ENCODE peak calls at places on chromosome X, in five cellular contexts. I, G, B, X and L are unnamed samples.

GRCh38 chrX:119402588-119402987 is 3.5 kb downstream of the SLC25A43 start:
- DNase-seq in G (no peak), X (no peak), I (no peak), B (no peak), L (no peak)

GRCh38 chrX:153349952-153350351 is 16.0 kb downstream of the ZNF275 start:
- DNase-seq in I (no peak), X (no peak), B (no peak), G (no peak), L (no peak)

GRCh38 chrX:154412468-154412867 is 1.1 kb downstream of the TAFAZZIN start:
- DNase-seq in B (no peak), I (no peak), G (peak; percentile 69), X (no peak), L (no peak)

GRCh38 chrX:123475068-123475724 is 257.7 kb downstream of the THOC2 start:
- DNase-seq in B (no peak), X (no peak), G (no peak), I (no peak), L (no peak)

GRCh38 chrX:6279277-6279909 is 50.7 kb upstream of the NLGN4X start:
- DNase-seq in B (no peak), X (no peak), I (no peak), G (no peak), L (no peak)

GRCh38 chrX:152893631-152894610 is 3.9 kb upstream of the ZNF185 start:
- DNase-seq in B (peak; percentile 52), I (no peak), X (no peak), G (no peak), L (no peak)

GRCh38 chrX:123121241-123121640 is 62.8 kb upstream of the GRIA3 start:
- DNase-seq in G (no peak), X (no peak), B (no peak), I (no peak), L (no peak)

GRCh38 chrX:45621356-45622041 is 420.8 kb upstream of the DIPK2B start:
- DNase-seq in G (no peak), I (no peak), X (no peak), B (no peak), L (no peak)

GRCh38 chrX:52574416-52575275 is 57.8 kb upstream of the XAGE1B start:
- DNase-seq in G (peak; percentile 55), B (no peak), X (peak; percentile 46), I (no peak), L (no peak)

GRCh38 chrX:79259073-79259689 is 108.0 kb downstream of the ITM2A start:
- DNase-seq in X (no peak), I (no peak), B (no peak), G (peak; percentile 58), L (no peak)

GRCh38 chrX:136215559-136215958 is 35.6 kb downstream of the MAP7D3 start:
- DNase-seq in X (no peak), G (no peak), B (no peak), I (no peak), L (no peak)

GRCh38 chrX:68685722-68686683 is 38.5 kb downstream of the STARD8 start:
- DNase-seq in X (no peak), G (no peak), I (no peak), B (peak; percentile 80), L (no peak)

GRCh38 chrX:78330540-78330939 is 3.1 kb upstream of the CYSLTR1 start:
- DNase-seq in G (no peak), X (no peak), I (no peak), B (no peak), L (no peak)

GRCh38 chrX:10240918-10241317 is 84.1 kb downstream of the CLCN4 start:
- DNase-seq in I (no peak), B (no peak), X (no peak), G (no peak), L (no peak)

GRCh38 chrX:37926700-37927099 is 79.3 kb upstream of the DYNLT3 start:
- DNase-seq in I (no peak), G (no peak), B (no peak), X (no peak), L (no peak)

GRCh38 chrX:68912113-68912980 is 83.5 kb downstream of the EFNB1 start:
- DNase-seq in G (no peak), B (no peak), I (no peak), X (no peak), L (no peak)

GRCh38 chrX:103630171-103630511 is 1.4 kb downstream of the TCEAL1 start:
- DNase-seq in X (no peak), I (no peak), B (no peak), G (no peak), L (no peak)

GRCh38 chrX:23883737-23884354 is 23.9 kb downstream of the APOO start:
- DNase-seq in X (no peak), B (no peak), G (no peak), I (no peak), L (no peak)

GRCh38 chrX:150696836-150697235 is 3.6 kb downstream of the MTMR1 start:
- DNase-seq in G (no peak), I (no peak), B (no peak), X (no peak), L (no peak)

GRCh38 chrX:45135616-45136015 is 65.1 kb downstream of the DIPK2B start:
- DNase-seq in B (no peak), I (no peak), G (no peak), X (no peak), L (no peak)

GRCh38 chrX:13933851-13934250 is 95.8 kb downstream of the GEMIN8 start:
- DNase-seq in B (no peak), I (no peak), X (no peak), G (no peak), L (no peak)

GRCh38 chrX:8803326-8803725 is 2.1 kb upstream of the FAM9A start:
- DNase-seq in X (no peak), B (no peak), G (no peak), I (no peak), L (no peak)

GRCh38 chrX:113906168-113906567 is 677.7 kb upstream of the HTR2C start:
- DNase-seq in I (no peak), X (no peak), B (no peak), G (no peak), L (no peak)

GRCh38 chrX:53287493-53288138 is 6.2 kb upstream of the IQSEC2 start:
- DNase-seq in X (peak; percentile 43), I (no peak), G (peak; percentile 79), B (peak; percentile 86), L (peak; percentile 50)

GRCh38 chrX:155871934-155872333 is 9.2 kb upstream of the VAMP7 start:
- DNase-seq in G (no peak), B (no peak), I (no peak), X (no peak), L (no peak)

GRCh38 chrX:3549442-3549875 is 164.0 kb downstream of the PRKX start:
- DNase-seq in X (peak; percentile 16), B (no peak), G (no peak), I (peak; percentile 48), L (peak; percentile 34)

GRCh38 chrX:43969504-43970501 is 3.4 kb downstream of the NDP start:
- DNase-seq in G (no peak), I (no peak), X (no peak), B (peak; percentile 61), L (no peak)

GRCh38 chrX:68273887-68274286 is 159.4 kb downstream of the OPHN1 start:
- DNase-seq in G (no peak), B (no peak), I (no peak), X (no peak), L (no peak)

DNA sequence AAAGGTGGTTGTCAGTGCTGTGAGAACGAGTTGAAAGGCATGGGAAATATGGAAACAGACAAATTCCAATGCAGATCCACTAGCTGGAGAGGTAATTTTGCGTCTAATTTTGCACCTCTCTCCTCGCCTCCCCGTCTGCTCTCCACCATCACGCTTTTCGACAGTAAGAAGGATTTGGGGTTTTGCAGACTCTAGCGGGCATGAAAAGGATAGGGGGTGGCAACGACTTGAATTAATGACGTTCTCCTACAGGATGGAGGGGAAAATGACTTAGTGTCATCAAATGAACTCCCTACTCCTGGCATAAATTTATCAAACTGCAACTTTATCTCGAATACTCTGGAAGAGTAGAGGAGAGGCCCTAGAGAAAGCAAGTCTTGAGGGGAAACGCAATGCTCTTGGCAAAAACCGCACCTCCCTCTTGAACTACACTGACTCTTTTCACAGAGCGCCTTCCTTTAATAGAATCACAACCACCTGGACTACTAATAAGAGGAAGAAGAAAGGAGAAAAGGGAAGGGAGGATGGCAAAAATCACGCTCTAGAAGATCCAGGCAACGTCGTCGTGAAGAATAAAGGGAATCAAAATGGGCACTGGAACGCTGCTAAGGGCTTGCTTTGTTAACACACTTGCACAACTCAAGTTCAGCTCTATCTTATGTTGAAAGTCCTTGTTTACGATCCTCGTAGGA is 876 bp upstream of the SLITRK2 start:
- DNase-seq in G (no peak), X (no peak), I (no peak), B (no peak), L (no peak)
- H3K4me3 ChIP-seq in G (no peak overlapping the region), X (no peak overlapping the region), I (peak overlapping the region; percentile 37), B (peak overlapping the region; percentile 39), L (peak overlapping the region; percentile 70)

GRCh38 chrX:115952417-115953092 is 218.0 kb upstream of the AGTR2 start:
- DNase-seq in X (peak; percentile 38), G (no peak), I (no peak), B (peak; percentile 68), L (no peak)
- TF ChIP-seq CTCF in X (no peak), G (no peak), I (no peak), B (no peak), L (peak; percentile 42)

GRCh38 chrX:100911731-100912130 is 17.0 kb downstream of the XKRX start:
- DNase-seq in X (no peak), I (no peak), G (no peak), B (no peak), L (no peak)
- H3K27ac ChIP-seq in X (no peak overlapping the region), I (no peak overlapping the region), G (no peak overlapping the region), B (no peak overlapping the region), L (no peak overlapping the region)

GRCh38 chrX:39688576-39689373 is 409.0 kb downstream of the BCOR start:
- DNase-seq in X (peak; percentile 68), G (peak; percentile 61), I (no peak), B (peak; percentile 87), L (peak; percentile 9)
- H3K4me3 ChIP-seq in X (no peak overlapping the region), G (peak overlapping the region; percentile 47), I (peak overlapping the region; percentile 45), B (peak overlapping the region; percentile 29), L (peak overlapping the region; percentile 41)

DNA sequence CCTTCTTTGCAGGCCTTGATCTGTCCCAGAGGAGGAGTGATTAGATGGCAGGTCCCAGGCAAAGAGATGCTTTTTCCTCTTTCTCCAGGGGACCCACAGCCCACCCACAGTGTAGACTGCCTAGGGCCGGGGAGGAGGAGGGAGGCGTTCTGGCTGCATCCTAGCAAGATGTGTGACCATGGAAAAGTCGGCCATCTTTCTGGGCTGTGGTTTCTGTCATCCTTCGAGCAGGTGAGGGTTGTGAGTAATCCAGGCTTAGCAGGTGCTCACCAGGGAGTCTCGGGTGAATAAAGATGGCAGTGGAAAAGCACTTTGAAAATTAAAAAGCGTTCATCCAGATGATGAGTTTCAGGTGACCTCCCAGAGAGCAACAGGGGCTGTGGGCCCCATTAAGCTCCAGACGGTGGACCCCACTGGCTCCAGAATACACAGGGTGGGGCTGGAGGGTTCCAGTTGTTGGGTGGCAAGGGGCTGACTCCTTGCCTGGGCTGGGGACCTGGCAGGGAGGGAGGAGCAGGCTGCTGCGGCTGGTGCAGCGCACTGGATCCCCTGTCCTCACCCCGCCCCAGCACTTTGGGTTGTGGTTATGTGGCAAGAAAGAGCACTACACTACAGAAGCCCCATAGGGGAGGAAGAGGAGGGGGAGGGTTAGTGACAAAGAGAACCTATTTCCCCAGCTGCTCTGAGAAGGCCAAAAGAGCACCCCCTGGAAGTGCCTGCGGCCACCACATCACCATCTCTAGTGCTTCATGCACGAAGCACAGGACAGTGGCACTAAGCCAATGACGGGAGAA is 23.7 kb downstream of the ELF4 start:
- DNase-seq in G (peak; percentile 87), X (no peak), B (no peak), I (no peak), L (no peak)
- TF ChIP-seq CTCF in G (no peak), X (no peak), B (no peak), I (no peak), L (no peak)